ENCODE peak calls at places on chromosomes 5 and 9, in ten cellular contexts. E, X, Z, B, K, I, G, M, W and R are unnamed samples.

GRCh38 chr9:81955625-81956024 is 12.3 kb downstream of the SPATA31D3 start:
- DNase-seq in Z (no peak), K (no peak), W (no peak), M (no peak), G (no peak), X (no peak), E (no peak), I (no peak), B (no peak), R (no peak)

GRCh38 chr9:129640086-129640870 is 1.7 kb downstream of the ASB6 start:
- DNase-seq in I (no peak), E (peak; percentile 70), K (no peak), X (no peak), W (no peak), B (no peak), M (peak; percentile 54), G (peak; percentile 36), Z (no peak), R (no peak)

GRCh38 chr5:175344331-175345200 is 99.4 kb downstream of the DRD1 start:
- DNase-seq in W (no peak), E (peak; percentile 79), X (peak; percentile 14), M (no peak), Z (peak; percentile 71), I (peak; percentile 82), G (peak; percentile 8), B (no peak), K (no peak), R (peak; percentile 88)

GRCh38 chr5:67166460-67166871 is 30.1 kb downstream of the CD180 start:
- DNase-seq in W (no peak), X (no peak), E (no peak), M (no peak), I (no peak), G (no peak), Z (peak; percentile 7), K (peak; percentile 87), B (no peak), R (peak; percentile 21)

GRCh38 chr5:172411423-172412111 is 42.8 kb downstream of the SH3PXD2B start:
- DNase-seq in B (no peak), M (peak; percentile 71), I (no peak), Z (no peak), E (peak; percentile 55), G (peak; percentile 88), K (no peak), W (no peak), X (peak; percentile 42), R (no peak)

GRCh38 chr5:11422342-11422741 is 481.9 kb downstream of the CTNND2 start:
- DNase-seq in B (no peak), E (no peak), Z (no peak), X (no peak), M (no peak), K (no peak), W (no peak), G (no peak), I (no peak), R (no peak)

GRCh38 chr5:174396541-174396940 is 327.8 kb upstream of the MSX2 start:
- DNase-seq in W (no peak), B (no peak), E (no peak), Z (no peak), I (no peak), K (no peak), G (no peak), M (no peak), X (no peak), R (no peak)

GRCh38 chr9:98236881-98237487 is 18.5 kb downstream of the TBC1D2 start:
- DNase-seq in W (no peak), I (no peak), K (peak; percentile 76), Z (no peak), E (no peak), B (no peak), X (peak; percentile 5), G (no peak), M (no peak), R (no peak)

GRCh38 chr5:9057406-9058000 is 488.4 kb downstream of the SEMA5A start:
- DNase-seq in Z (no peak), W (no peak), G (peak; percentile 43), X (no peak), K (peak; percentile 54), E (no peak), B (no peak), M (no peak), I (no peak), R (no peak)

GRCh38 chr9:96436063-96436455 is 13.9 kb upstream of the HABP4 start:
- DNase-seq in B (no peak), I (no peak), E (no peak), W (no peak), K (no peak), X (no peak), Z (no peak), G (no peak), M (no peak), R (peak; percentile 11)

GRCh38 chr5:181189962-181190710 is 14.9 kb downstream of the TRIM7 start:
- DNase-seq in B (no peak), G (no peak), Z (no peak), E (no peak), X (peak; percentile 35), I (no peak), K (peak; percentile 77), W (peak; percentile 53), M (peak; percentile 37), R (peak; percentile 28)

GRCh38 chr5:148858106-148858505 is 31.7 kb downstream of the ADRB2 start:
- DNase-seq in B (no peak), Z (no peak), I (no peak), G (no peak), X (no peak), M (peak; percentile 79), W (no peak), K (no peak), E (no peak), R (no peak)

GRCh38 chr5:644971-645370 is 32.8 kb downstream of the CEP72 start:
- DNase-seq in E (no peak), W (no peak), I (no peak), Z (no peak), K (no peak), M (no peak), G (no peak), X (no peak), B (no peak), R (no peak)

GRCh38 chr5:149141957-149142851 is 911 bp downstream of the ABLIM3 start:
- DNase-seq in B (peak; percentile 36), W (peak; percentile 16), K (peak; percentile 53), Z (no peak), G (peak; percentile 61), E (no peak), M (peak; percentile 72), I (no peak), X (no peak), R (peak; percentile 32)

GRCh38 chr9:94086961-94087360 is 2.7 kb downstream of the PTPDC1 start:
- DNase-seq in W (no peak), I (no peak), B (no peak), M (no peak), Z (no peak), K (no peak), G (peak; percentile 36), E (peak; percentile 70), X (no peak), R (no peak)
- H3K4me3 ChIP-seq in W (no peak overlapping the region), I (no peak overlapping the region), B (no peak overlapping the region), M (no peak overlapping the region), Z (no peak overlapping the region), K (no peak overlapping the region), G (no peak overlapping the region), E (no peak overlapping the region), X (no peak overlapping the region), R (no peak overlapping the region)

GRCh38 chr5:37198842-37199241 is 50.3 kb downstream of the CPLANE1 start:
- DNase-seq in E (peak; percentile 46), Z (no peak), W (no peak), X (no peak), K (no peak), M (peak; percentile 48), G (peak; percentile 39), I (no peak), B (no peak), R (no peak)

GRCh38 chr5:37198066-37198465 is 51.1 kb downstream of the CPLANE1 start:
- DNase-seq in E (no peak), W (no peak), G (no peak), I (no peak), K (no peak), Z (no peak), M (no peak), X (no peak), B (no peak), R (no peak)

GRCh38 chr5:37197340-37198050 is 51.7 kb downstream of the CPLANE1 start:
- DNase-seq in Z (no peak), G (peak; percentile 16), I (no peak), E (peak; percentile 38), M (peak; percentile 18), W (no peak), K (no peak), X (no peak), B (no peak), R (no peak)
- H3K4me3 ChIP-seq in Z (no peak overlapping the region), G (no peak overlapping the region), I (no peak overlapping the region), E (no peak overlapping the region), M (no peak overlapping the region), W (no peak overlapping the region), K (no peak overlapping the region), X (no peak overlapping the region), B (no peak overlapping the region), R (no peak overlapping the region)

DNA sequence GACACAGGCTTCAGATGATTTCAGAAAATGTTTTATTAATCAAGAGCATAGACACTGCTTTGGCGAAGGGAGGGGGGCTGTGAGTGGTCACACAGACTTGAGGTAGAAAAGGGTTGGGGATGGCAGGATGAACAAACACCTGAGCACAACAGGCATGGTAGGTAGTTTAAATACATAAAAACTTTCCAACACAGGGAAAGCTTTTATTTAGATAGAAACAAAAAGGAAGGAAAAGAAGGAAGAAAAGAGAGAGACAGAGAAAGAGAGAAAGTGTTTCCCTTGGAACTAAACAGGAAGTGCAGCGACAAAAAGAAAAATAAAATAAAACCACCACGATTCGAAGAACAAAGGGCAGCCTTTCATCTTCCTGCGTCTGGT is 3.1 kb downstream of the HAND1 start:
- DNase-seq in K (no peak), G (no peak), I (no peak), W (no peak), X (no peak), E (no peak), B (no peak), Z (no peak), M (no peak), R (no peak)
- H3K4me3 ChIP-seq in K (no peak overlapping the region), G (no peak overlapping the region), I (no peak overlapping the region), W (no peak overlapping the region), X (peak overlapping the region; percentile 15), E (no peak overlapping the region), B (no peak overlapping the region), Z (no peak overlapping the region), M (no peak overlapping the region), R (no peak overlapping the region)

DNA sequence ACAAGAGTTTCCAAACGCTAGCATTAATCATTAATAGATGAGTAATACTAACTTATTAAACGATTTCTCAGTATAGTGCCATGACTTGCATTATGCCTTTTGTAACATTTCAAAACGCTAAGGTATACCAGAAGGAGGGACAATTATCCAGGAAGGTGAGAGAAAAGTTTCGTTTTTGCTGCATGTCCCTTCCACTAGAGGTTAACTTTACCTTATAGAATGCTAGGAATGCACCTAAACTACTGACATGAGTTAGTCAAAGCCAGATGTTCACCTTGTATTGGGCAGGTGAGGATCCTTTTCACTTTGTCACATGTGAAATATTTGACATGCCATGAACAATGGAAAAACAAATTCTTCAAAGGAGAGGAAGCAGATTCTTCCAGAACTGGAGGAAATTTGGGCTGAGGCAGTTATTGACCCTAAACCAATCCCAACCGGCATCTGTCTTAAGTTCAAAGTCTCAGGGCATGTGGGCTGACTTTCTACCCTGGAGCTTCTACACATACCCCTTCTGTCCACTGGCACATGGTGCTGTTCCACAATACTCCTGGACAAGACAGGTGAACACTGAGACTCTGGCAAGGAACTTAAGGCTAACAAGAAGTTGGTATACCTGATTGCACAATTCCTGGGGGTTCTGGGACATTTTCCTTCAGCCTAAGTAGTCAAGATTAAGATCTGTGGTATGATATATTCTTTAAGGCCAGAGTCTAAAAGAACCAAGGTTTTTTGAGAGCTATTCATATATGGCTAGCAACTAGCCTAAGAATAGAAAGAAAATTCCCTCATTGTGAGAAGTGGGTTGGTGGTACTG is 2.5 kb downstream of the VLDLR start:
- DNase-seq in E (peak; percentile 9), W (no peak), K (no peak), I (no peak), G (no peak), M (no peak), B (no peak), X (no peak), Z (no peak), R (no peak)
- H3K4me3 ChIP-seq in E (peak overlapping the region; percentile 84), W (peak overlapping the region; percentile 57), K (no peak overlapping the region), I (peak overlapping the region; percentile 90), G (no peak overlapping the region), M (peak overlapping the region; percentile 56), B (peak overlapping the region; percentile 89), X (peak overlapping the region; percentile 98), Z (no peak overlapping the region), R (no peak overlapping the region)